ENCODE peak calls at places on chromosomes 6 and 20, in seven cellular contexts. S is astrocyte of the spinal cord; F is HS-5; U is mesenteric fat pad; G is fibroblast of pulmonary artery; Z is SW 1271; P is stimulated activated CD4-positive, alpha-beta T cell treated with anti-CD3 and anti-CD28 coated beads, Interleukin-15, amount 100 ng/mL, for 1 hour. J is an unnamed sample.
A peak's percentile ranks its signal among the peaks of the same experiment; 100 is the strongest.

GRCh38 chr6:23390221-23390620 is 735.8 kb upstream of the NRSN1 start:
- DNase-seq in S (no peak), F (no peak), U (no peak), G (no peak), Z (no peak), P (no peak), J (no peak)

GRCh38 chr6:42454428-42454791 is 2.7 kb upstream of the TRERF1 start:
- DNase-seq in S (no peak), F (no peak), U (no peak), G (no peak), Z (no peak), P (no peak), J (no peak)

GRCh38 chr6:7542065-7542877 is 800 bp downstream of the DSP start:
- DNase-seq in S (peak; percentile 3), F (no peak), U (no peak), G (no peak), Z (no peak), P (no peak), J (no peak)

GRCh38 chr20:59812286-59813125 is 120.9 kb downstream of the SYCP2 start:
- DNase-seq in S (no peak), F (no peak), U (peak; percentile 72), G (no peak), Z (no peak), P (no peak), J (peak; percentile 84)

GRCh38 chr6:33854572-33855030 is 50.8 kb upstream of the MLN start:
- DNase-seq in S (no peak), F (no peak), U (no peak), G (no peak), Z (no peak), P (no peak), J (no peak)

GRCh38 chr6:19336579-19336978 is 500.6 kb upstream of the ID4 start:
- DNase-seq in S (no peak), F (no peak), U (no peak), G (no peak), Z (no peak), P (no peak), J (no peak)

GRCh38 chr6:147448212-147448611 is 60.3 kb upstream of the SAMD5 start:
- DNase-seq in S (no peak), F (no peak), U (no peak), G (no peak), Z (no peak), P (no peak), J (no peak)

GRCh38 chr6:8627085-8627861 is 191.9 kb upstream of the SLC35B3 start:
- DNase-seq in S (peak; percentile 82), F (peak; percentile 70), U (no peak), G (peak; percentile 46), Z (peak; percentile 80), P (no peak), J (no peak)

GRCh38 chr6:150606258-150607043 is 6.8 kb downstream of the PLEKHG1 start:
- DNase-seq in S (no peak), F (no peak), U (no peak), G (no peak), Z (no peak), P (no peak), J (no peak)

GRCh38 chr6:111472933-111473435 is 10.0 kb downstream of the REV3L start:
- DNase-seq in S (no peak), F (no peak), U (no peak), G (no peak), Z (no peak), P (no peak), J (no peak)

GRCh38 chr6:158232445-158233213 is 64.5 kb downstream of the GTF2H5 start:
- DNase-seq in S (peak; percentile 59), F (no peak), U (no peak), G (peak; percentile 73), Z (peak; percentile 59), P (peak; percentile 16), J (no peak)

GRCh38 chr6:137248702-137249101 is 29.5 kb upstream of the IFNGR1 start:
- DNase-seq in S (no peak), F (no peak), U (no peak), G (no peak), Z (no peak), P (no peak), J (no peak)

GRCh38 chr6:7727951-7728854 is 2.3 kb downstream of the BMP6 start:
- DNase-seq in S (no peak), F (no peak), U (no peak), G (peak; percentile 56), Z (peak; percentile 63), P (no peak), J (no peak)

GRCh38 chr6:20630617-20631448 is 96.6 kb downstream of the CDKAL1 start:
- DNase-seq in S (no peak), F (no peak), U (no peak), G (no peak), Z (no peak), P (no peak), J (no peak)